ENCODE peak calls at places on chromosomes 11 and 22, in four cellular contexts. N is K562, J is H1, T is GM12878. P is an unnamed sample.

GRCh38 chr11:65770951-65771567 is 9.7 kb downstream of the AP5B1 start:
- DNase-seq in N (no peak), J (no peak), T (no peak), P (peak; percentile 27)

GRCh38 chr11:77046060-77046501 is 11.9 kb downstream of the B3GNT6 start:
- DNase-seq in N (peak; percentile 80), J (no peak), T (no peak), P (no peak)

GRCh38 chr11:18633256-18634139 is 644 bp downstream of the SPTY2D1 start:
- DNase-seq in N (peak; percentile 18), J (no peak), T (peak; percentile 75), P (no peak)

GRCh38 chr22:46568102-46568809 is 30.8 kb upstream of the CELSR1 start:
- DNase-seq in N (no peak), J (no peak), T (no peak), P (no peak)

GRCh38 chr11:135027461-135027860 is 615.4 kb upstream of the B3GAT1 start:
- DNase-seq in N (peak; percentile 51), J (no peak), T (no peak), P (peak; percentile 12)

GRCh38 chr11:19660076-19660475 is 52.6 kb upstream of the NAV2 start:
- DNase-seq in N (peak; percentile 61), J (no peak), T (peak; percentile 61), P (peak; percentile 52)

GRCh38 chr11:1226981-1227550 is 4.2 kb downstream of the MUC5B start:
- DNase-seq in N (peak; percentile 24), J (no peak), T (no peak), P (no peak)

GRCh38 chr11:84722583-84723108 is 904.5 kb downstream of the DLG2 start:
- DNase-seq in N (no peak), J (no peak), T (no peak), P (no peak)

DNA sequence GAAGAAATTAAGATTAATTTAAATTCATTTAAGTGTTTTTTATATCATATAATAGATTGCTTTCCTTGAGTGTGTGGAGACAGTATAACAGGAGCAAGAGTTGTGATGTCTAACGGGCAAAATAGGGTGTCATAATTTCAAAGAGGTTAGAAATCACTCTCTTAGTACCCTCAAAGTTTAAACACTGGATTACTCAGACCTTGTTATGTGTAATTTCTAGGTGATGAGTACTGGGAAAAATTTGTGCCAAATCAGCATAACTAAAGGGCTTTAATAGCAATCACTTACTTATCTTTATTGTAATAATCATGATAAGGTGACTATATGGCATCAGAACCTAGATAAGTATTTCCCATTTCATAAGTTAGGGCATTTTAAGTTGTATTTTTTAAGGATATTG is 24.0 kb upstream of the PDE3B start:
- DNase-seq in N (no peak), J (no peak), T (no peak), P (peak; percentile 19)
- TF ChIP-seq JUND in N (no peak), J (no peak), T (no peak), P (no peak)

GRCh38 chr11:82987997-82988396 is 83.7 kb downstream of the RAB30 start:
- DNase-seq in N (no peak), J (no peak), T (no peak), P (no peak)

GRCh38 chr11:82992219-82992618 is 79.5 kb downstream of the RAB30 start:
- DNase-seq in N (no peak), J (no peak), T (no peak), P (no peak)

GRCh38 chr11:82986491-82986890 is 85.0 kb downstream of the DDIAS start:
- DNase-seq in N (no peak), J (no peak), T (no peak), P (no peak)

GRCh38 chr11:82989628-82990404 is 81.9 kb downstream of the RAB30 start:
- DNase-seq in N (no peak), J (no peak), T (no peak), P (peak; percentile 78)

GRCh38 chr11:82988936-82989627 is 82.6 kb downstream of the RAB30 start:
- DNase-seq in N (peak; percentile 72), J (no peak), T (no peak), P (peak; percentile 96)
- TF ChIP-seq CEBPB in N (no peak), J (no peak), T (no peak), P (no peak)

GRCh38 chr22:17858033-17858432 is 83.8 kb upstream of the BID start:
- DNase-seq in N (no peak), J (no peak), T (no peak), P (no peak)

GRCh38 chr22:17851754-17852153 is 77.5 kb upstream of the BID start:
- DNase-seq in N (no peak), J (no peak), T (no peak), P (no peak)

GRCh38 chr22:17860220-17860965 is 86.1 kb upstream of the BID start:
- DNase-seq in N (no peak), J (no peak), T (no peak), P (no peak)

GRCh38 chr22:17853066-17853465 is 78.8 kb upstream of the BID start:
- DNase-seq in N (peak; percentile 51), J (no peak), T (no peak), P (no peak)

DNA sequence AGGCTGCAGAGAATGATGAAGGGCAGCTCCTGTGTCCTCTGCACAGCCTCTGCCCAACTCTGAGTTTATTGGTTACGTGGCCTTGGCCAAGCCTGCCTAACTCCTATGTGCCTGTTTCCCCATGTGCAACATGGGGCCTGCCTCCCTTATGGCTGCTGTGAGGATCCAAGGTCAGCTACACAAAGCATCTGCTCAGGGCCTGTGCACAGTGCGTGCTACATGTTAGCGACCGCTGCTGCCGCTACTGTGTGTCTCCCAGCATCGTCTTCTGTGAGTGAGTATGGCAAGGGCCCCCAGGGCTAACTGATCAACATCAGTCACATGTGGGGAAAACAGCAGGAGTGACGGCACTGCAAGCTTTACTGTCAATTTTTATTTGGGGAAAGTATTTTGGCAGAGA is 81.6 kb upstream of the BID start:
- DNase-seq in N (no peak), J (no peak), T (no peak), P (no peak)
- TF ChIP-seq ATF2 in N (no peak), J (no peak), T (no peak), P (no peak)

DNA sequence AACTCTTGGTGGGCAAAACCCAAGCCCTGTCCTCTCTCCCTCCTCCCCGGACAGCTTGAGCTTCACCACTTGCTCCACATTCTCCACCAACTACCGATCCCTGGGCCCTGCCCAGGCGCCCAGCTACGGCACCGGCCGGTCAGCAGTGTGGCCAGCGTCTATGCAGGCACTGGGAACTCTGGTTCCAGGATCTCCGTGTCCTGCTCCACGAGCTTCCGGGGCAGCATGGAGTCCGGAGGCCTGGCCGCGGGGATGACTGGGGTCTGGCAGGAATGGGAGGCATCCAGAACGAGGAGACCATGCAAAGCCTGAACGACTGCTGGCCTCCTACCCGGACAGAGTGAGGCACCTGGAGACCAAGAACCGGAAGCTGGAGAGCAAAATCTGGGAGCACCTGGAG is 68.9 kb upstream of the RTL6 start:
- DNase-seq in N (no peak), J (no peak), T (no peak), P (no peak)
- TF ChIP-seq JUND in N (no peak), J (no peak), T (no peak), P (no peak)

DNA sequence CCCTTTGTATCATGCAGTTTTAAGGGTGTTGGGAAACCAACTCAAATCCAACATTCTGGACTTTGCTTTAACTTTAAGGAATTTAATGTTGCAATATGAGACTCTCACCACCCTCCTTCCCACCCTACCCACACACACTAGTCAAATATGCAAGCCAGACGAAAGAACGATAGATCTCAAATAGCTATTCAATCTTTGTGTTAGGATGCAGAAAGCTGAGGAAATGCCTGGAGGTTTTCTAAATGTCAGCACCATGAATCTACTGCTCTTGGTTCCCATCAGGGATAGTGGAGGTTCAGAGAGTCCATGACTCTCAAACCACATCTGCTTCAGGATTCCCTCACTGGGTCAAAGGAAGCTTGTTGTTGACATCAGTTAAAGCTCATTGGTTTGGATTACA is 33.7 kb downstream of the EXPH5 start:
- DNase-seq in N (no peak), J (no peak), T (no peak), P (no peak)
- TF ChIP-seq CEBPB in N (no peak), J (no peak), T (no peak), P (no peak)

GRCh38 chr11:2515401-2516275 is 70.8 kb downstream of the KCNQ1 start:
- DNase-seq in N (no peak), J (no peak), T (no peak), P (no peak)
- TF ChIP-seq ATF2 in N (no peak), J (no peak), T (no peak), P (no peak)

GRCh38 chr11:30387891-30388861 is 65.3 kb downstream of the ARL14EP start:
- DNase-seq in N (no peak), J (no peak), T (no peak), P (no peak)
- TF ChIP-seq JUND in N (no peak), J (no peak), T (no peak), P (no peak)

GRCh38 chr22:32333769-32334639 is 23.7 kb upstream of the RFPL3 start:
- DNase-seq in N (no peak), J (no peak), T (no peak), P (no peak)

GRCh38 chr22:32334640-32335365 is 22.9 kb upstream of the RFPL3 start:
- DNase-seq in N (no peak), J (no peak), T (no peak), P (no peak)

GRCh38 chr22:32331918-32332725 is 25.5 kb upstream of the RFPL3 start:
- DNase-seq in N (no peak), J (no peak), T (no peak), P (no peak)

GRCh38 chr22:32331236-32331917 is 26.3 kb upstream of the RFPL3 start:
- DNase-seq in N (no peak), J (no peak), T (no peak), P (no peak)

GRCh38 chr22:32333141-32333768 is 24.4 kb upstream of the RFPL3 start:
- DNase-seq in N (no peak), J (no peak), T (no peak), P (no peak)
- TF ChIP-seq CEBPB in N (no peak), J (no peak), T (no peak), P (no peak)

GRCh38 chr11:75301602-75302345 is 49.7 kb downstream of the ARRB1 start:
- DNase-seq in N (no peak), J (no peak), T (no peak), P (no peak)
- TF ChIP-seq ATF2 in N (no peak), J (no peak), T (no peak), P (no peak)

P was measured in HepG2.